ENCODE peak calls at places on chromosomes 6 and 20, in six cellular contexts. A is endodermal cell, M is neural progenitor cell, P is SJCRH30, O is SK-N-SH, U is IMR-90. H is an unnamed sample. For H3K36me3, the result is how much of the 10 kb centered on the place peaks cover.

GRCh38 chr6:42619963-42620362 is 56.1 kb downstream of the UBR2 start:
- DNase-seq in A (no peak), M (no peak), P (no peak), O (no peak), U (no peak), H (no peak)

GRCh38 chr6:144310761-144311160 is 25.6 kb downstream of the UTRN start:
- DNase-seq in A (no peak), M (no peak), P (no peak), O (no peak), U (no peak), H (no peak)

GRCh38 chr6:158131926-158132325 is 36.1 kb downstream of the SERAC1 start:
- DNase-seq in A (no peak), M (peak), P (peak), O (peak), U (peak), H (no peak)

GRCh38 chr6:113586413-113586812 is 270.7 kb upstream of the MARCKS start:
- DNase-seq in A (no peak), M (no peak), P (no peak), O (no peak), U (peak), H (peak)

GRCh38 chr6:162728177-162728571 is 400 bp downstream of the PACRG start:
- DNase-seq in A (no peak), M (peak), P (no peak), O (no peak), U (no peak), H (no peak)

GRCh38 chr6:166849762-166850181 is 106.6 kb downstream of the RNASET2 start:
- DNase-seq in A (no peak), M (no peak), P (no peak), O (no peak), U (no peak), H (no peak)

GRCh38 chr6:29294499-29294914 is 7.0 kb upstream of the OR14J1 start:
- DNase-seq in A (no peak), M (no peak), P (no peak), O (no peak), U (no peak), H (no peak)

GRCh38 chr6:45709834-45710233 is 305.8 kb downstream of the CLIC5 start:
- DNase-seq in A (no peak), M (no peak), P (no peak), O (no peak), U (no peak), H (no peak)

GRCh38 chr6:118660218-118660569 is 8.8 kb upstream of the CEP85L start:
- DNase-seq in A (no peak), M (no peak), P (peak), O (peak), U (no peak), H (no peak)

GRCh38 chr6:114108119-114109002 is 137.4 kb upstream of the HDAC2 start:
- DNase-seq in A (peak), M (peak), P (peak), O (peak), U (peak), H (peak)

DNA sequence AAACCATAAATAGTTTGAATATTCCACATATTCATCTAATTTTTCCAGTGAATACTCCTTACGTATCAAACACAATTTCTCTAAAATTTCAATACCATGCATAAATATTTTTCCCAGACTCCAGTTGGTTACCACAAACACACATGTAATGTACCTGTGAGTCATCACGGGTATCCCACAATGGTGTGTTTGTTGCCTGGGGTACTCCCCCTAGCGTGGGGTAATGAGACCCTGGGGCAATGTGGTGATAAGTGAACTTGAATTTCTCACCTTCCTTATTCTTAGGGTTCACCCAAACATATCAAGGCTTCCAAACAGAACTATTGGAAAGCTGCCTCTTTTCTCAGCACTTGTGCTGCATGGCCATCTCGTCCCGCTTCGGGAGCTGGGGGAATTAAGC is 51.0 kb downstream of the STX7 start:
- DNase-seq in A (no peak), M (no peak), P (no peak), O (no peak), U (no peak), H (no peak)
- H3K36me3 ChIP-seq in A (half or more), M (under half), P (under half), O (half or more), U (under half), H (under half)

DNA sequence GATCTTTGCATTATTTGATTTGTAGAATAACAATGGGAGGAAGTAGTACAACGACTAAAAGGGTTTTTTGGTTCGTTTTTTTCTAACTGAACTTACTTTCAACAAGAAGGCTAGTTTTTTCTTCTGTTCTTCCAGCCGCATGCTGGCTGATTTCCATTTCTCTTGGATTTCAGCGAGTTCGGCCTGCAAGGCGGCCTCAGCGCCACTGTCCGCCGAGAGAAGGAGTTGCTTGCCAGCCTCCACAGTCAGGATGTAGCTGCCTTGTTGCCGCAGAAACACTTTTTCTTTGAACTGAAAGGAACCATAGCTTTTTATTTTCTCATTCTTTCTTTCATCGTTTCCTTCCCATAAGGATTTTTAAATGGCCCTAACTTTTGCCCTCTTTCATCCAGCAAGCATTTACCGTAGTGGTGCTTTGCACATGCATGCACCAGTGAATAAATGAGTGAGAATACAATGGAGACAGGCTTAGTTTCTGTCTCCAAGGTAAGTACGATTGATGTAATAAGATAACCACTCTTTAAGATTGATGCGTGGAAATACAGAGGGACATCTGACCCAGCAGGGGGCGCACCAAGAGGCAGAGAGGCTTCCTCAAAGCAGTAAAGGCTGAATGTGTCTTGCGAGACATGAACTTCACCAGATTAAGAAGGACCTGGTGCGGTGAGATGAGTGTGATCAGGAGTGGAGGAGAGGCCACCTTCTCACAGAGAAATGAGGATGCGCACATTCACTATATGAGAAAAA is 398.8 kb downstream of the ESR1 start:
- DNase-seq in A (peak), M (peak), P (peak), O (no peak), U (peak), H (no peak)
- H3K36me3 ChIP-seq in A (under half), M (under half), P (under half), O (half or more), U (under half), H (under half)

GRCh38 chr6:30804333-30804732 is 60.0 kb upstream of the IER3 start:
- DNase-seq in A (no peak), M (no peak), P (no peak), O (no peak), U (no peak), H (no peak)
- H3K36me3 ChIP-seq in A (under half), M (under half), P (under half), O (under half), U (under half), H (under half)

DNA sequence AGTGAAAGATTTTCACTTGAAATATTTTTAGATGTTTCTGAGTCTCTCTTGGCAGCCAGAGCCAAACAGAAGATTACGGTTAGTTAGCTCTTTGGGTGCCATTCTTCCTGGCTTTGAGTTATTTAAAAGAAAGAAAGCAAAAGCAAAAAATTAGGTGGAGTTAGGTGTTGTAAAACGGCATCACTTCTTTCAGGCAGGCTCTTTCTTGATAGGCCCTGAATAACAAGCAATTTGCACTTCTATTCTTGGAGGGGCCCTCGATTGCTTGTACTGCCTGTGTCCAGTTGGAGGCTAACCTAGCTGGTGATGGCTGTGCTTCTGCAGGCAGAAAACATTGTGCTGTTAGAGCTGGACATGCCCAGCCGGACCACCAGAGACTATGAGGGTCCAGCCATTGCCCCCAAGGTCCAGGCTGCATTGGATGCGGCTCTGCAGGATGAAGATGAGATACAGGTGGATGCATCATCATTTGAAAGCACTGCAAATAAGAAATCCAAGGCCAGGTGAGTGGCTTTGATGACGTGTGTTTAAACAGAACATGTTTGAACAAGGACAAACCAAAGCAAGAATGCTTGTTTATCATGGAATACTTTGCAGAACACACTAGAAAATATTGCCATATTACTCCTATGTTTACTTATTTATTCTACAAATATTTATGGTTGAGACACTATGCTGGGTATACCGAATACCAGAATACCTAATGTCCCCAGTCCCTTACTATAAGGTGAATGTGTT is 28.1 kb upstream of the ASXL1 start:
- DNase-seq in A (no peak), M (no peak), P (no peak), O (no peak), U (no peak), H (no peak)
- H3K36me3 ChIP-seq in A (half or more), M (under half), P (under half), O (under half), U (under half), H (under half)

H was measured in osteoblast.